ENCODE peak calls at places on chromosomes 2 and 18, in six cellular contexts. H, M, F, C, K and R are unnamed samples.

GRCh38 chr2:138356178-138356577 is 145.4 kb upstream of the SPOPL start:
- DNase-seq in C (no peak), H (peak; percentile 45), F (peak; percentile 64), M (no peak), K (peak; percentile 34), R (peak; percentile 14)

GRCh38 chr2:524442-524841 is 152.8 kb downstream of the TMEM18 start:
- DNase-seq in H (no peak), M (no peak), K (peak; percentile 7), F (no peak), C (no peak), R (no peak)

GRCh38 chr2:39437522-39438296 is 624 bp upstream of the MAP4K3 start:
- DNase-seq in F (no peak), M (peak; percentile 87), H (no peak), C (no peak), K (peak; percentile 44), R (peak; percentile 18)

GRCh38 chr18:11570770-11571169 is 38.6 kb upstream of the SLC35G4 start:
- DNase-seq in H (peak; percentile 2), M (peak; percentile 19), F (no peak), C (no peak), K (peak; percentile 56), R (no peak)

GRCh38 chr2:179592167-179592936 is 269.1 kb downstream of the ZNF385B start:
- DNase-seq in K (peak; percentile 83), H (peak; percentile 9), F (peak; percentile 43), M (no peak), C (no peak), R (no peak)

GRCh38 chr2:3480352-3481010 is 38.9 kb downstream of the ADI1 start:
- DNase-seq in M (no peak), H (no peak), C (no peak), K (no peak), F (no peak), R (no peak)

GRCh38 chr18:75683426-75683825 is 255.9 kb upstream of the SMIM21 start:
- DNase-seq in C (no peak), K (no peak), H (no peak), F (no peak), M (no peak), R (no peak)

GRCh38 chr2:170525566-170525900 is 189.6 kb upstream of the SP5 start:
- DNase-seq in M (no peak), C (peak; percentile 83), H (peak; percentile 95), F (peak; percentile 96), K (peak; percentile 99), R (peak; percentile 83)

GRCh38 chr2:10258326-10258725 is 44.4 kb upstream of the HPCAL1 start:
- DNase-seq in F (no peak), M (no peak), H (no peak), K (no peak), C (no peak), R (no peak)

GRCh38 chr2:56580242-56580641 is 396.5 kb downstream of the CCDC85A start:
- DNase-seq in M (no peak), C (no peak), K (peak; percentile 53), F (peak; percentile 36), H (peak; percentile 18), R (no peak)

GRCh38 chr2:120884406-120885290 is 149.0 kb downstream of the GLI2 start:
- DNase-seq in F (no peak), C (no peak), M (no peak), H (no peak), K (no peak), R (no peak)

GRCh38 chr18:8153887-8154583 is 455.2 kb upstream of the RAB12 start:
- DNase-seq in H (no peak), C (no peak), M (no peak), K (peak; percentile 66), F (peak; percentile 80), R (no peak)

GRCh38 chr2:168583710-168584521 is 127.8 kb downstream of the CERS6 start:
- DNase-seq in C (no peak), M (peak; percentile 33), K (peak; percentile 56), H (peak; percentile 60), F (peak; percentile 61), R (peak; percentile 16)

GRCh38 chr18:49591775-49592174 is 29.9 kb downstream of the LIPG start:
- DNase-seq in C (no peak), K (no peak), M (no peak), H (no peak), F (no peak), R (no peak)